ENCODE peak calls at places on chromosomes 12 and 14, in eight cellular contexts. I, T, V, U, R, O, F and D are unnamed samples.

GRCh38 chr12:104049278-104050257 is at the start of gene GLT8D2:
- DNase-seq in I (peak; percentile 97), T (peak; percentile 21), V (peak; percentile 77), U (peak; percentile 81), R (no peak), O (no peak), F (peak; percentile 87), D (no peak)

GRCh38 chr14:57962293-57962996 is 96.6 kb upstream of the SLC35F4 start:
- DNase-seq in I (peak; percentile 2), T (no peak), V (peak; percentile 60), U (peak; percentile 28), R (no peak), O (no peak), F (no peak), D (no peak)

GRCh38 chr12:3303410-3304136 is 187.4 kb upstream of the PRMT8 start:
- DNase-seq in I (no peak), T (no peak), V (peak; percentile 46), U (peak; percentile 25), R (no peak), O (peak; percentile 77), F (no peak), D (no peak)

GRCh38 chr12:91846466-91847055 is 299.1 kb downstream of the BTG1 start:
- DNase-seq in I (peak; percentile 29), T (no peak), V (no peak), U (no peak), R (no peak), O (no peak), F (no peak), D (no peak)

GRCh38 chr12:66739266-66739665 is 60.4 kb upstream of the GRIP1 start:
- DNase-seq in I (no peak), T (no peak), V (no peak), U (no peak), R (no peak), O (no peak), F (no peak), D (no peak)

GRCh38 chr12:31387011-31387410 is 61.1 kb upstream of the SINHCAF start:
- DNase-seq in I (no peak), T (no peak), V (no peak), U (no peak), R (no peak), O (no peak), F (no peak), D (no peak)

GRCh38 chr12:8687846-8688601 is 9.8 kb upstream of the RIMKLB start:
- DNase-seq in I (peak; percentile 85), T (no peak), V (peak; percentile 51), U (peak; percentile 81), R (no peak), O (peak; percentile 63), F (peak; percentile 91), D (no peak)

GRCh38 chr12:124451016-124451415 is 116.4 kb downstream of the NCOR2 start:
- DNase-seq in I (no peak), T (no peak), V (no peak), U (no peak), R (no peak), O (no peak), F (no peak), D (no peak)

GRCh38 chr12:49959570-49960473 is 1.9 kb upstream of the AQP5 start:
- DNase-seq in I (peak; percentile 23), T (no peak), V (no peak), U (no peak), R (no peak), O (no peak), F (no peak), D (peak; percentile 24)

GRCh38 chr12:7439579-7440505 is 4.1 kb downstream of the CD163L1 start:
- DNase-seq in I (peak; percentile 8), T (no peak), V (peak; percentile 79), U (peak; percentile 71), R (peak; percentile 1), O (peak; percentile 79), F (peak; percentile 56), D (no peak)

GRCh38 chr14:49586673-49587460 is 687 bp upstream of the RPS29 start:
- DNase-seq in I (peak; percentile 89), T (peak; percentile 38), V (peak; percentile 30), U (peak; percentile 66), R (peak; percentile 18), O (peak; percentile 68), F (peak; percentile 89), D (peak; percentile 51)

GRCh38 chr12:129550353-129550752 is 353.5 kb downstream of the TMEM132D start:
- DNase-seq in I (no peak), T (no peak), V (no peak), U (no peak), R (no peak), O (peak; percentile 100), F (no peak), D (no peak)

GRCh38 chr14:64748995-64749714 is 44.9 kb downstream of the PLEKHG3 start:
- DNase-seq in I (no peak), T (no peak), V (no peak), U (no peak), R (no peak), O (no peak), F (no peak), D (no peak)

GRCh38 chr14:93655078-93655750 is 133.1 kb downstream of the PRIMA1 start:
- DNase-seq in I (peak; percentile 91), T (no peak), V (peak; percentile 51), U (peak; percentile 90), R (no peak), O (peak; percentile 58), F (peak; percentile 44), D (no peak)

GRCh38 chr14:104130974-104131651 is 7.3 kb upstream of the KIF26A start:
- DNase-seq in I (peak; percentile 58), T (no peak), V (peak; percentile 47), U (peak; percentile 71), R (no peak), O (peak; percentile 73), F (peak; percentile 7), D (no peak)

GRCh38 chr12:26748412-26748740 is 84.6 kb downstream of the ITPR2 start:
- DNase-seq in I (no peak), T (no peak), V (no peak), U (no peak), R (no peak), O (no peak), F (no peak), D (no peak)

GRCh38 chr12:92070054-92070863 is 75.4 kb downstream of the BTG1 start:
- DNase-seq in I (no peak), T (no peak), V (no peak), U (peak; percentile 78), R (no peak), O (no peak), F (no peak), D (no peak)

GRCh38 chr12:27332407-27333310 is at the start of gene BMAL2:
- DNase-seq in I (peak; percentile 74), T (peak; percentile 19), V (peak; percentile 75), U (peak; percentile 75), R (peak; percentile 5), O (peak; percentile 77), F (peak; percentile 37), D (peak; percentile 13)

GRCh38 chr14:50230601-50231474 is 540 bp downstream of the SOS2 start:
- DNase-seq in I (peak; percentile 85), T (peak; percentile 53), V (peak; percentile 63), U (peak; percentile 69), R (peak; percentile 5), O (peak; percentile 54), F (peak; percentile 77), D (peak; percentile 64)

GRCh38 chr14:70093156-70093555 is 95.6 kb downstream of the SLC8A3 start:
- DNase-seq in I (no peak), T (no peak), V (no peak), U (no peak), R (no peak), O (no peak), F (no peak), D (no peak)

GRCh38 chr14:92135269-92135668 is 13.5 kb downstream of the CPSF2 start:
- DNase-seq in I (peak; percentile 79), T (no peak), V (no peak), U (peak; percentile 43), R (no peak), O (peak; percentile 58), F (peak; percentile 66), D (no peak)

GRCh38 chr14:37622231-37622923 is 26.9 kb downstream of the TTC6 start:
- DNase-seq in I (no peak), T (no peak), V (peak; percentile 55), U (peak; percentile 25), R (no peak), O (no peak), F (peak; percentile 43), D (no peak)

GRCh38 chr12:30877110-30877875 is 49.3 kb upstream of the TSPAN11 start:
- DNase-seq in I (no peak), T (no peak), V (no peak), U (no peak), R (no peak), O (peak; percentile 31), F (no peak), D (no peak)

GRCh38 chr14:32382704-32383103 is 53.6 kb downstream of the AKAP6 start:
- DNase-seq in I (peak; percentile 24), T (no peak), V (no peak), U (no peak), R (no peak), O (no peak), F (peak; percentile 50), D (no peak)

GRCh38 chr12:122849352-122850047 is 14.2 kb downstream of the HIP1R start:
- DNase-seq in I (no peak), T (no peak), V (no peak), U (no peak), R (no peak), O (no peak), F (no peak), D (no peak)

GRCh38 chr12:29595071-29595755 is 97.7 kb upstream of the OVCH1 start:
- DNase-seq in I (no peak), T (no peak), V (no peak), U (no peak), R (no peak), O (no peak), F (no peak), D (no peak)